ENCODE peak calls at places on chromosomes 2 and 18, in four cellular contexts. X is AG04449, O is brain microvascular endothelial cell, N is HFF-Myc. C is an unnamed sample.
A peak's percentile ranks its signal among the peaks of the same experiment; 100 is the strongest.

GRCh38 chr18:56891870-56892269 is 240.7 kb downstream of the WDR7 start:
- DNase-seq in X (no peak), O (no peak), N (no peak), C (no peak)

GRCh38 chr2:240413813-240414429 is 21.5 kb upstream of the GPC1 start:
- DNase-seq in X (no peak), O (no peak), N (no peak), C (no peak)

GRCh38 chr2:240098349-240098748 is 37.8 kb downstream of the COPS9 start:
- DNase-seq in X (no peak), O (no peak), N (no peak), C (no peak)

GRCh38 chr2:114527330-114527983 is 85.0 kb downstream of the DPP10 start:
- DNase-seq in X (no peak), O (no peak), N (no peak), C (no peak)

GRCh38 chr2:171297951-171298350 is 135.8 kb downstream of the METTL8 start:
- DNase-seq in X (peak; percentile 74), O (peak; percentile 7), N (peak; percentile 56), C (peak; percentile 58)

GRCh38 chr2:43075906-43076585 is 150.4 kb downstream of the ZFP36L2 start:
- DNase-seq in X (no peak), O (peak; percentile 65), N (no peak), C (no peak)

GRCh38 chr2:102291221-102292075 is 19.9 kb upstream of the IL1RL1 start:
- DNase-seq in X (no peak), O (no peak), N (no peak), C (no peak)

GRCh38 chr2:147632193-147632592 is 212.6 kb upstream of the ACVR2A start:
- DNase-seq in X (no peak), O (no peak), N (no peak), C (no peak)

GRCh38 chr2:127326289-127326945 is 32.5 kb upstream of the ERCC3 start:
- DNase-seq in X (no peak), O (no peak), N (no peak), C (no peak)

GRCh38 chr2:30230855-30231725 is at the start of gene LBH:
- DNase-seq in X (peak; percentile 41), O (peak; percentile 79), N (no peak), C (peak; percentile 65)

GRCh38 chr2:46849741-46850474 is 65.7 kb downstream of the MCFD2 start:
- DNase-seq in X (no peak), O (peak; percentile 95), N (no peak), C (no peak)

GRCh38 chr2:46535360-46535759 is 56.0 kb downstream of the TMEM247 start:
- DNase-seq in X (no peak), O (no peak), N (no peak), C (no peak)

GRCh38 chr2:240433973-240434727 is 1.3 kb upstream of the GPC1 start:
- DNase-seq in X (peak; percentile 69), O (peak; percentile 92), N (peak; percentile 97), C (peak; percentile 73)

GRCh38 chr2:120779781-120780283 is 44.2 kb downstream of the GLI2 start:
- DNase-seq in X (peak; percentile 89), O (peak; percentile 86), N (no peak), C (no peak)

GRCh38 chr2:176502619-176503018 is 233.4 kb downstream of the MTX2 start:
- DNase-seq in X (no peak), O (no peak), N (no peak), C (no peak)
- TF ChIP-seq CTCF in X (no peak), O (no peak), N (no peak), C (no peak)

GRCh38 chr2:22213237-22213636 is 1089.5 kb downstream of the TDRD15 start:
- DNase-seq in X (no peak), O (no peak), N (no peak), C (no peak)

GRCh38 chr2:22221006-22221405 is 1097.2 kb downstream of the TDRD15 start:
- DNase-seq in X (no peak), O (no peak), N (no peak), C (no peak)

GRCh38 chr2:22209545-22209944 is 1085.8 kb downstream of the TDRD15 start:
- DNase-seq in X (no peak), O (no peak), N (no peak), C (no peak)

GRCh38 chr2:22215517-22215916 is 1091.7 kb downstream of the TDRD15 start:
- DNase-seq in X (no peak), O (no peak), N (no peak), C (no peak)
- TF ChIP-seq CTCF in X (no peak), O (no peak), N (no peak), C (no peak)

GRCh38 chr18:37264956-37265355 is 300.6 kb downstream of the CELF4 start:
- DNase-seq in X (no peak), O (no peak), N (no peak), C (no peak)

GRCh38 chr18:37270046-37270665 is 295.4 kb downstream of the CELF4 start:
- DNase-seq in X (no peak), O (peak; percentile 36), N (peak; percentile 29), C (peak; percentile 10)

GRCh38 chr18:37261988-37262387 is 303.6 kb downstream of the CELF4 start:
- DNase-seq in X (no peak), O (no peak), N (no peak), C (no peak)

GRCh38 chr18:37265382-37265781 is 300.2 kb downstream of the CELF4 start:
- DNase-seq in X (no peak), O (no peak), N (no peak), C (no peak)

DNA sequence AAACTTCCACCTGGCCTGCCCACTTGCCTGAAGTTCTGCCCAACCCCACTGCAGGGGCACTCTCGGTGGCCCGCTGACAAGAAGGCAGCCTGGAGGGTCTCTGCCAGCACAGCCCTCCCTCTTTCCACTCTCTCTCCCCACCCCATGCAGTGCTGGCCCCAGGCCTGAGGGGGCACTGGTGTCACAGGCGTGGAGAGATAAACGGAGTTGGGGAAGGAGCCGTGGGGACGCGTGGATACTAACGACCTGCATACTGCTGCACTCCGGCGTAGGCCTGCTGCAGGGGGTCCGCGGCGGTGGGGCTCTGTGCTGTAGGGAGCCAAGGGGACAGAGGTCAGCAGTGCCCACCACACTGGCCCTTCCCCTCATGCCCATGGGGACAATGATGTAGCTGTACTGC is 299.3 kb downstream of the CELF4 start:
- DNase-seq in X (no peak), O (no peak), N (no peak), C (no peak)
- TF ChIP-seq CTCF in X (no peak), O (peak; percentile 18), N (peak; percentile 19), C (no peak)

DNA sequence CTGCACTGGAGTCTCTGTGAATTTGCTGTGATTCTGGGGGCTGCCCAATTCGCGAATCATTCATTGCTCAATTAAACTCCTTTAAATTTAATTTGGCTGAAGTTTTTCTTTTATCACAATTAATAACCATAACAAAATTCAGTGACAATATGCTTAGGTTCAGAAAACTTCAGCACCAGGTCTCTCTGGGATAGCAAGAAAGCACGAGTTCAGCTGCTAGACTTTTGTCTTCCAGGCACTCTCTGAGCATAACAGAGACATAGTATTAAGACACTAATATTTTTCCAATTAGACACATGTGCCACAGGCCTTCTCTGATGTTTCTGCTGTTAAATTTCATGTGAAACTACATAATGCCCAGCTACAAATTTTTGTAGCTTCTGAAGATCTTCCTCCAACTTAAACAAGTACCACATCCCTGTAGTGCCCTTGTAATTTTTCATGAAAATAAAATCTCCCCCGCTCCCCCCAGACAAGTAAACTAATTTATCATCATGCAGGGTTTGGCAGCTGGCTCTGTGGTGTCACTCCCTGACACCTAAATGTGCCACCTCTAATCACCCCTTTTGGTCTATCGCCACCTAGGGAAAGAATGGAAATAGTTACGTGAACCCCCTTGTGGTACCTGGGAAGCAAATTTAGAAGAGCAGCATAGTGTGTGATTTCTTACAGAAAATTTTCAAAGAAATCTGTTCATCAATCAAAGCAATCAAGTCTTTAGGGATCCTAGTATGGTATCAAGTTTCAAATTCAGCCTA is 94.1 kb downstream of the CSRNP3 start:
- DNase-seq in X (no peak), O (no peak), N (no peak), C (no peak)
- TF ChIP-seq CTCF in X (no peak), O (peak; percentile 31), N (peak; percentile 14), C (no peak)

DNA sequence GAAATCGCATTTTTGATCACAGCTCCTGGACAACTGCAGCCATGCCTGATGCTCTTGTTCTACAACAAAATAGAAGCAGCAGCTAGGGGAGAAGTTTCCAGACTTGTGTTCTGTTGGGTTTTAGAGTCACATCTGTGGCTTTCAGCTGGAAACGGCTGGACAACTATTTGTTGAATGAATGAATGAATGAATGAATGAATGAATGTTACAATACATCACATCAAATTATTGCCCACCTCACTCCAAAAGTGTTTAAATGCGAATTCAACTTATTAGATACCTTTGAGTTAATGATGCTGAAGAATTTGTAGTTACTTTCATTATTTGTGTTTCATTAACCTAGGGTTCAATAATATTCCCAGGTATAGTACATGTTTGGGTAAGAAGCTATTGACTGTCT is 8.5 kb upstream of the METTL21A start:
- DNase-seq in X (no peak), O (no peak), N (no peak), C (no peak)
- TF ChIP-seq CTCF in X (no peak), O (no peak), N (no peak), C (no peak)

GRCh38 chr2:95231723-95232122 is 24.4 kb downstream of the ZNF892 start:
- DNase-seq in X (no peak), O (peak; percentile 44), N (peak; percentile 65), C (peak; percentile 22)
- TF ChIP-seq CTCF in X (peak; percentile 60), O (peak; percentile 88), N (peak; percentile 89), C (peak; percentile 88)

C was measured in AG09319.